ENCODE peak calls at places on chromosomes 7 and 10, in nine cellular contexts. W, O, X, D, N, T, Z, F and Q are unnamed samples. For H3K27me3, the result is how much of the 10 kb centered on the place peaks cover.

GRCh38 chr7:113904521-113904920 is 14.3 kb downstream of the PPP1R3A start:
- DNase-seq in W (no peak), O (no peak), X (no peak), D (no peak), N (no peak), T (no peak), Z (no peak), F (no peak), Q (no peak)

GRCh38 chr10:120997313-120998102 is 146.3 kb downstream of the WDR11 start:
- DNase-seq in W (no peak), O (no peak), X (no peak), D (no peak), N (no peak), T (no peak), Z (no peak), F (no peak), Q (no peak)

GRCh38 chr7:157523766-157524421 is 187.1 kb downstream of the DNAJB6 start:
- DNase-seq in W (no peak), O (no peak), X (no peak), D (no peak), N (no peak), T (no peak), Z (peak), F (no peak), Q (peak)

GRCh38 chr10:85786401-85786899 is 580.1 kb downstream of the GRID1 start:
- DNase-seq in W (no peak), O (no peak), X (peak), D (no peak), N (no peak), T (no peak), Z (no peak), F (no peak), Q (no peak)

GRCh38 chr10:132654708-132655661 is 117.4 kb downstream of the INPP5A start:
- DNase-seq in W (peak), O (peak), X (peak), D (no peak), N (peak), T (peak), Z (peak), F (no peak), Q (peak)

GRCh38 chr7:121342631-121343030 is 13.8 kb downstream of the WNT16 start:
- DNase-seq in W (no peak), O (no peak), X (no peak), D (no peak), N (no peak), T (no peak), Z (no peak), F (no peak), Q (no peak)

GRCh38 chr10:55410415-55410885 is 609.4 kb upstream of the PCDH15 start:
- DNase-seq in W (peak), O (peak), X (peak), D (no peak), N (peak), T (no peak), Z (no peak), F (no peak), Q (no peak)

GRCh38 chr10:131685576-131685975 is 215.2 kb upstream of the PPP2R2D start:
- DNase-seq in W (no peak), O (no peak), X (no peak), D (no peak), N (no peak), T (no peak), Z (peak), F (no peak), Q (no peak)

GRCh38 chr7:137020351-137020750 is 151.9 kb downstream of the CHRM2 start:
- DNase-seq in W (no peak), O (no peak), X (no peak), D (no peak), N (no peak), T (no peak), Z (no peak), F (no peak), Q (no peak)

GRCh38 chr10:42782446-42783180 is at the start of gene BMS1:
- DNase-seq in W (peak), O (peak), X (peak), D (peak), N (peak), T (peak), Z (peak), F (peak), Q (peak)

GRCh38 chr10:6473901-6474370 is 106.1 kb downstream of the PRKCQ start:
- DNase-seq in W (peak), O (no peak), X (no peak), D (no peak), N (no peak), T (peak), Z (no peak), F (peak), Q (peak)

GRCh38 chr10:97598407-97599271 is 9.1 kb downstream of the C10orf62 start:
- DNase-seq in W (no peak), O (no peak), X (no peak), D (no peak), N (no peak), T (no peak), Z (no peak), F (no peak), Q (no peak)

GRCh38 chr7:491292-491957 is 28.2 kb downstream of the PDGFA start:
- DNase-seq in W (no peak), O (no peak), X (no peak), D (no peak), N (no peak), T (no peak), Z (no peak), F (no peak), Q (no peak)

GRCh38 chr10:6053816-6054581 is 8.2 kb downstream of the IL2RA start:
- DNase-seq in W (no peak), O (no peak), X (peak), D (no peak), N (no peak), T (no peak), Z (no peak), F (no peak), Q (no peak)

GRCh38 chr10:106338486-106338885 is 826.0 kb downstream of the SORCS1 start:
- DNase-seq in W (no peak), O (no peak), X (no peak), D (peak), N (no peak), T (no peak), Z (peak), F (no peak), Q (no peak)

GRCh38 chr10:78945838-78946237 is 122.9 kb upstream of the ZMIZ1 start:
- DNase-seq in W (no peak), O (no peak), X (no peak), D (no peak), N (no peak), T (no peak), Z (no peak), F (no peak), Q (no peak)

GRCh38 chr7:31517103-31517502 is 3.2 kb downstream of the ITPRID1 start:
- DNase-seq in W (no peak), O (no peak), X (no peak), D (no peak), N (no peak), T (no peak), Z (no peak), F (no peak), Q (no peak)

GRCh38 chr10:79552143-79552542 is 8.1 kb downstream of the SFTPA2 start:
- DNase-seq in W (no peak), O (no peak), X (no peak), D (no peak), N (no peak), T (no peak), Z (peak), F (no peak), Q (no peak)

GRCh38 chr10:91434041-91434440 is 23.9 kb downstream of the HECTD2 start:
- DNase-seq in W (peak), O (peak), X (no peak), D (peak), N (no peak), T (no peak), Z (no peak), F (no peak), Q (no peak)

GRCh38 chr10:33032354-33033254 is 74.6 kb upstream of the ITGB1 start:
- DNase-seq in W (peak), O (peak), X (no peak), D (peak), N (no peak), T (peak), Z (peak), F (no peak), Q (no peak)

GRCh38 chr10:132522521-132523411 is 14.8 kb upstream of the INPP5A start:
- DNase-seq in W (no peak), O (no peak), X (no peak), D (no peak), N (no peak), T (no peak), Z (peak), F (no peak), Q (no peak)

GRCh38 chr7:81956520-81956919 is 186.7 kb upstream of the HGF start:
- DNase-seq in W (peak), O (peak), X (peak), D (peak), N (peak), T (peak), Z (no peak), F (peak), Q (peak)

GRCh38 chr7:157851501-157852067 is 514.8 kb downstream of the DNAJB6 start:
- DNase-seq in W (no peak), O (no peak), X (peak), D (peak), N (peak), T (peak), Z (no peak), F (peak), Q (peak)

GRCh38 chr10:92164024-92164423 is 126.9 kb downstream of the CPEB3 start:
- DNase-seq in W (peak), O (no peak), X (no peak), D (no peak), N (no peak), T (no peak), Z (no peak), F (no peak), Q (no peak)

GRCh38 chr10:66637273-66638036 is 288.4 kb upstream of the LRRTM3 start:
- DNase-seq in W (no peak), O (no peak), X (peak), D (no peak), N (no peak), T (no peak), Z (no peak), F (no peak), Q (no peak)

GRCh38 chr10:42419789-42420188 is 218.6 kb downstream of the ZNF33B start:
- DNase-seq in W (no peak), O (no peak), X (no peak), D (no peak), N (no peak), T (no peak), Z (no peak), F (no peak), Q (no peak)

GRCh38 chr10:127150136-127150535 is 46.3 kb downstream of the INSYN2A start:
- DNase-seq in W (peak), O (peak), X (no peak), D (peak), N (no peak), T (no peak), Z (peak), F (no peak), Q (no peak)

GRCh38 chr7:141418087-141418486 is 133.1 kb upstream of the AGK start:
- DNase-seq in W (no peak), O (no peak), X (no peak), D (no peak), N (no peak), T (no peak), Z (no peak), F (no peak), Q (no peak)

GRCh38 chr7:51260516-51260915 is 56.1 kb downstream of the COBL start:
- DNase-seq in W (no peak), O (no peak), X (no peak), D (no peak), N (no peak), T (peak), Z (peak), F (no peak), Q (no peak)
- H3K27me3 ChIP-seq in W (under half), O (under half), X (under half), D (under half), N (under half), T (under half), Z (under half), F (under half), Q (under half)

GRCh38 chr7:151381083-151381332 is 28.8 kb downstream of the WDR86 start:
- DNase-seq in W (no peak), O (no peak), X (no peak), D (no peak), N (no peak), T (no peak), Z (no peak), F (no peak), Q (no peak)

GRCh38 chr7:151379534-151380198 is 30.2 kb downstream of the WDR86 start:
- DNase-seq in W (no peak), O (no peak), X (no peak), D (no peak), N (no peak), T (peak), Z (peak), F (no peak), Q (no peak)

GRCh38 chr7:151379193-151379520 is 30.7 kb downstream of the WDR86 start:
- DNase-seq in W (no peak), O (no peak), X (no peak), D (no peak), N (no peak), T (no peak), Z (peak), F (no peak), Q (no peak)

GRCh38 chr7:151381333-151382078 is 28.3 kb downstream of the WDR86 start:
- DNase-seq in W (no peak), O (no peak), X (no peak), D (no peak), N (no peak), T (no peak), Z (peak), F (no peak), Q (no peak)

GRCh38 chr7:151380199-151381082 is 29.4 kb downstream of the WDR86 start:
- DNase-seq in W (no peak), O (no peak), X (no peak), D (no peak), N (no peak), T (peak), Z (peak), F (no peak), Q (no peak)
- H2AFZ ChIP-seq in W (no peak), O (no peak), X (no peak), D (no peak), N (no peak), T (no peak), Z (no peak), F (no peak), Q (no peak)

GRCh38 chr10:70285432-70285831 is 1.6 kb upstream of the NPFFR1 start:
- DNase-seq in W (no peak), O (no peak), X (no peak), D (no peak), N (no peak), T (no peak), Z (no peak), F (no peak), Q (no peak)
- H3K27me3 ChIP-seq in W (under half), O (half or more), X (half or more), D (half or more), N (under half), T (under half), Z (half or more), F (under half), Q (under half)

GRCh38 chr10:34988397-34989067 is 101.6 kb downstream of the CUL2 start:
- DNase-seq in W (no peak), O (no peak), X (no peak), D (no peak), N (no peak), T (no peak), Z (no peak), F (no peak), Q (no peak)
- H2AFZ ChIP-seq in W (no peak), O (no peak), X (no peak), D (no peak), N (no peak), T (no peak), Z (no peak), F (no peak), Q (no peak)

GRCh38 chr7:115226410-115226809 is 304.5 kb downstream of the MDFIC start:
- DNase-seq in W (no peak), O (no peak), X (no peak), D (no peak), N (no peak), T (peak), Z (no peak), F (no peak), Q (no peak)
- H3K27me3 ChIP-seq in W (under half), O (under half), X (under half), D (under half), N (under half), T (under half), Z (under half), F (under half), Q (under half)

GRCh38 chr7:151085329-151085690 is 965 bp upstream of the AGAP3 start:
- DNase-seq in W (no peak), O (peak), X (no peak), D (no peak), N (no peak), T (no peak), Z (peak), F (no peak), Q (no peak)
- H2AFZ ChIP-seq in W (no peak), O (no peak), X (no peak), D (no peak), N (peak), T (no peak), Z (no peak), F (no peak), Q (no peak)